ENCODE peak calls at places on chromosome 11, in four cellular contexts. One of them, this sample, is unnamed.

GRCh38 chr11:77776455-77776854 is 44.1 kb downstream of the RSF1 start:
- DNase-seq in SK-N-SH: no peak
- DNase-seq in suprapubic skin: no peak
- DNase-seq in HCT116: peak
- DNase-seq in this sample: no peak

GRCh38 chr11:69369945-69370344 is 76.0 kb downstream of the MYEOV start:
- DNase-seq in SK-N-SH: no peak
- DNase-seq in suprapubic skin: no peak
- DNase-seq in HCT116: no peak
- DNase-seq in this sample: no peak

GRCh38 chr11:85685131-85685819 is 720 bp downstream of the CCDC89 start:
- DNase-seq in HCT116: no peak
- DNase-seq in suprapubic skin: no peak
- DNase-seq in SK-N-SH: peak
- DNase-seq in this sample: peak

GRCh38 chr11:82682003-82682751 is 51.5 kb downstream of the FAM181B start:
- DNase-seq in HCT116: peak
- DNase-seq in suprapubic skin: no peak
- DNase-seq in SK-N-SH: peak
- DNase-seq in this sample: no peak

GRCh38 chr11:19421134-19421533 is 180.4 kb upstream of the E2F8 start:
- DNase-seq in suprapubic skin: no peak
- DNase-seq in HCT116: no peak
- DNase-seq in SK-N-SH: no peak
- DNase-seq in this sample: no peak

GRCh38 chr11:17476317-17477083 is at the start of gene ABCC8:
- DNase-seq in HCT116: no peak
- DNase-seq in SK-N-SH: peak
- DNase-seq in suprapubic skin: no peak
- DNase-seq in this sample: no peak

GRCh38 chr11:118436639-118437045 is 350 bp downstream of the KMT2A start:
- DNase-seq in suprapubic skin: peak
- DNase-seq in HCT116: no peak
- DNase-seq in SK-N-SH: no peak
- DNase-seq in this sample: peak

GRCh38 chr11:46341454-46341853 is 5.8 kb upstream of the DGKZ start:
- DNase-seq in SK-N-SH: no peak
- DNase-seq in HCT116: no peak
- DNase-seq in suprapubic skin: no peak
- DNase-seq in this sample: no peak

GRCh38 chr11:57248780-57249383 is 11.8 kb upstream of the APLNR start:
- DNase-seq in HCT116: peak
- DNase-seq in SK-N-SH: peak
- DNase-seq in suprapubic skin: peak
- DNase-seq in this sample: peak

GRCh38 chr11:66684635-66685034 is 6.9 kb upstream of the RBM4B start:
- DNase-seq in suprapubic skin: peak
- DNase-seq in SK-N-SH: peak
- DNase-seq in HCT116: no peak
- DNase-seq in this sample: no peak

GRCh38 chr11:33723238-33723881 is 12.9 kb downstream of the CD59 start:
- DNase-seq in HCT116: peak
- DNase-seq in suprapubic skin: peak
- DNase-seq in SK-N-SH: no peak
- DNase-seq in this sample: no peak
- TF ChIP-seq POLR2AphosphoS5 in HCT116: no peak
- TF ChIP-seq POLR2AphosphoS5 in suprapubic skin: peak
- TF ChIP-seq POLR2AphosphoS5 in SK-N-SH: no peak
- TF ChIP-seq POLR2AphosphoS5 in this sample: peak

GRCh38 chr11:116472661-116473060 is 300.1 kb downstream of the BUD13 start:
- DNase-seq in suprapubic skin: no peak
- DNase-seq in SK-N-SH: no peak
- DNase-seq in HCT116: no peak
- DNase-seq in this sample: no peak
- TF ChIP-seq POLR2AphosphoS5 in suprapubic skin: no peak
- TF ChIP-seq POLR2AphosphoS5 in SK-N-SH: no peak
- TF ChIP-seq POLR2AphosphoS5 in HCT116: no peak
- TF ChIP-seq POLR2AphosphoS5 in this sample: no peak

DNA sequence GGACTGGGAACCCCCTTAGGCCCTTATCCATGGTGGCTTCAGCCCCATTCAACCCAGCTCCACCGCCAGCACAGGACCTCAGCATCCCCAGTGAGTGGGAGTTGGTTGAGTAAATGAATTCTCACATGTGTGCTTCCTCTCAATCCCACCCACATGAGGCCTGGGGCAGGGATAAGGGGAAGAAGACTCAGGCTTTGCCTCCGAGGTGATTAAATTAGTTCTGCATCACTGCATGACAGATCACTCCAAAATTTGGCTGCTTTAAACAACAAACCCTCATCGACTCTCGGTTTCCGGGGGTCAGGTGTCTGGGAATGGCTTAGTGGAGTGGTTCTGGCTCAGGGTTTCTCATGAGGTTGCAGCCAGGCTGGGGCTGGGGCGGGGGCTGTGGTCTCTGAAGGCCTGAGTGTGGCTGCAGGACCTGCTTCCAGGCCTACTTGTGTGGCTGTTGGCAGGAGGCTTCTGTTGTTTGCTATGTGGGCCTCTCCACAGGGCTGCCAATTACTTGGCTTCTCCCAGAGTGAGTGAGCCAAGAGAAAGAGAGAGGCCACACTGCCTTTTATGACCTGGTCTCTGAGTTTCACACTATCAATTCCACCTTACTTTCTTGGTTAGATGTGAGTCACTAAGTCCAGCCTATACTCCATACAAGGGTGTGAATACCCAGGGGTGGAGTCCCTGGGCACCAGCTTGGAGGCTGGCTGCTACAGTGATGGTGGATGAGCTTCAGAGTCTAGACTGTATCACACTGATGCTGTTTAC is 15.9 kb downstream of the MOGAT2 start:
- DNase-seq in HCT116: no peak
- DNase-seq in SK-N-SH: peak
- DNase-seq in suprapubic skin: no peak
- DNase-seq in this sample: no peak
- TF ChIP-seq POLR2AphosphoS5 in HCT116: no peak
- TF ChIP-seq POLR2AphosphoS5 in SK-N-SH: no peak
- TF ChIP-seq POLR2AphosphoS5 in suprapubic skin: no peak
- TF ChIP-seq POLR2AphosphoS5 in this sample: no peak

DNA sequence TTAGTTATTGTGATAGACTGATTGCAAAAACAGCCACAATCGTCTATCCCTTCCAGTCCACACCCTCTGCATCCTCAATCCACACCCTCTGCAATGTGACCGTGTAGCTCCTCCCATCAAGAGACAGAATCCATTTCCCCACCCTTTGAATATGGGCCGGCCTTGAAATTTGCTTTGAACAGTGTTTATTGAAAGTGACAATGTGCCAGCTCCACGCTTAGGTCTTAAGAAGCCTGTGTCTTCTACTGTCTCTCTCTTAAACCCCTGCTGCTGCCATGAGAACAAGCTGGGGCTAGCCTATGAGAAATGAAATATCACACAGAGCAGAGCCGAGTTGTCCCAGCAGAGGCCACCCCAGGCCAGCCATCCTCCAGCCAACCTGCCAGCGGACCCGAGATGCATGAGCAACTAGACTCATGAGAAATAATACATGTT is 22.3 kb upstream of the MICAL2 start:
- DNase-seq in SK-N-SH: no peak
- DNase-seq in suprapubic skin: peak
- DNase-seq in HCT116: no peak
- DNase-seq in this sample: no peak
- TF ChIP-seq POLR2AphosphoS5 in SK-N-SH: no peak
- TF ChIP-seq POLR2AphosphoS5 in suprapubic skin: no peak
- TF ChIP-seq POLR2AphosphoS5 in HCT116: no peak
- TF ChIP-seq POLR2AphosphoS5 in this sample: no peak

GRCh38 chr11:111446404-111447152 is 65.6 kb downstream of the BTG4 start:
- DNase-seq in HCT116: peak
- DNase-seq in SK-N-SH: peak
- DNase-seq in suprapubic skin: peak
- DNase-seq in this sample: peak
- TF ChIP-seq POLR2AphosphoS5 in HCT116: no peak
- TF ChIP-seq POLR2AphosphoS5 in SK-N-SH: no peak
- TF ChIP-seq POLR2AphosphoS5 in suprapubic skin: no peak
- TF ChIP-seq POLR2AphosphoS5 in this sample: peak

DNA sequence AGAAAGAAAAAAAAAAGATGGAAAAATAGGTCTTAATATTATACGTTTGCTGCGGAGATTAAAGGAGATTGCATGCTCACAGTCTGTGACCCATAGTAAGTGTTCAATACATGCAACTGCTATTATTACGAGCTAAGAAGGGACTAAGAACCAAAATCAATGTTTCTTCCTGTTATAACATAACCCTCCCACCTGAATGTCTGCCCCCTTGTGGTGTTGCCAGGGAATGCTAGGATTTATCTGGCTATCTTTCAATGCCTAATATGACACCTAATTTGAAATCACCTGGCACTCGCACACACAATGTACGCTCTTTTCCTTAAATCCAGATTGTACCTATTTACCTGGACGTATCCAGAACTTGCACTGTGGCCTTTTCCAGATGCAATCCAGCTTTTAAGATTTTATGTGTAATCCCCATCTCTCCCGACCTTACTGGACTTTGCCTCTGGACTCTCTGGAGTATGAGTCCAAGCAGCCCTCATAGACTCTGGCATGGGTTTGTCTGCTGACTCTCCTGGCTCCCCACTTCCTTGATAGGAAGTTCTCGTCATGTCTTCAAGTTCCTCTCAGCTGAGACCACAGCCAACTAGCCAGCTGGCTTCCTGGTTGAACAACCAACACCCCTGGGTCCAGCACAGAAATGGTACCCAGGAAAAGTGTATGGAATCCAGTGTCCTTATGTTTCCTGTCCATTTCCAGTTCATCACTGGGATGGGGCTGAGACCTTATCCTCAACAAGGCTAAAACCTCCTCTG is 151.5 kb downstream of the CCDC34 start:
- DNase-seq in suprapubic skin: no peak
- DNase-seq in SK-N-SH: no peak
- DNase-seq in HCT116: peak
- DNase-seq in this sample: no peak
- TF ChIP-seq POLR2AphosphoS5 in suprapubic skin: no peak
- TF ChIP-seq POLR2AphosphoS5 in SK-N-SH: no peak
- TF ChIP-seq POLR2AphosphoS5 in HCT116: no peak
- TF ChIP-seq POLR2AphosphoS5 in this sample: no peak

GRCh38 chr11:68010058-68011041 is at the start of gene ALDH3B1:
- DNase-seq in SK-N-SH: peak
- DNase-seq in suprapubic skin: peak
- DNase-seq in HCT116: peak
- DNase-seq in this sample: peak
- TF ChIP-seq POLR2AphosphoS5 in SK-N-SH: peak
- TF ChIP-seq POLR2AphosphoS5 in suprapubic skin: peak
- TF ChIP-seq POLR2AphosphoS5 in HCT116: peak
- TF ChIP-seq POLR2AphosphoS5 in this sample: peak

GRCh38 chr11:59216654-59217640 is 4.2 kb upstream of the MPEG1 start:
- DNase-seq in suprapubic skin: no peak
- DNase-seq in SK-N-SH: no peak
- DNase-seq in HCT116: no peak
- DNase-seq in this sample: peak
- TF ChIP-seq POLR2AphosphoS5 in suprapubic skin: no peak
- TF ChIP-seq POLR2AphosphoS5 in SK-N-SH: no peak
- TF ChIP-seq POLR2AphosphoS5 in HCT116: no peak
- TF ChIP-seq POLR2AphosphoS5 in this sample: peak

DNA sequence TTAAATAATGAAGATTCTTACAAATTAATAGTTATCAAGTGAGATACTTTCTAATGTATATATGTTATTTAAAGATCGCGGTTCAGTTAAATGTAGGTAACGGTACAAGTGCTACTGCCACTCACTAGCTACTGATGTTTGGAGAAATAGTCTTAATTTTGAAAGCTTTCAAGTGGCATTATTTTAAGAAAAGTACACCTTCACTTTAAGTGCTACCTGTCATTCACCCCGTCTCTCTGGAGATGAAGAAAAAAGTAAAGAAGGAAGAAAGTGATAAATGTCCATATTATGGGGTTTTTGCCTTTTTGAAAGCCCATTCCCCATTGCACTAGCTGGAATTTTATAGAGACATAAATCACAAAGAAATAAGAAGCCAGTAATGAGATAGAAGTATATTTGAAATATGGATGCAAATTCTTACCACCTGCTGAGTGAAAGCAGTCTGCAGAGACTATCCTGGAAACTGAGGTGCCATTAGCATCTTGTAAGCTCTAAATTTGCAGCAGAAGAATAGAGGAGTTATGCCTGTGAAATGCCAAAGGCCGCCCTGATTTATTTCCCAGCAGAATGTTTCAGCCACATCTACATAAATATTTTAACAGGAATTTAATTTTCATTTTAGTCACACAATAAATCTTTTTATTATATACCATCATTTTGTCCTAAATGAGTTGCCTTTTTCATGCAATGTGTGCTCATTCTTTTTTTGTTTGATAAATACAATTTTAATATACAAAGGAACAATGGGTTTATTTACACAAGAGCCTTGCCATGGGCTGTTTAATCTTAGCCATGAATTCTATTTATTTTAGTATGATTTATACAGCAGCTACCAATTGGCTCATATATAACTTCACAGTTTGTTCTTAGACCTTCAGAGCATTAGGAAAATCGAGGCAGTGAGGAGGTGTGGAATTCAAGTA is 489.9 kb upstream of the RAG2 start:
- DNase-seq in SK-N-SH: no peak
- DNase-seq in suprapubic skin: no peak
- DNase-seq in HCT116: no peak
- DNase-seq in this sample: no peak
- TF ChIP-seq POLR2AphosphoS5 in SK-N-SH: no peak
- TF ChIP-seq POLR2AphosphoS5 in suprapubic skin: no peak
- TF ChIP-seq POLR2AphosphoS5 in HCT116: no peak
- TF ChIP-seq POLR2AphosphoS5 in this sample: no peak